ENCODE peak calls at places on chromosome 9, in five cellular contexts. One of them, this sample, is unnamed.
A peak's percentile ranks its signal among the peaks of the same experiment; 100 is the strongest.

GRCh38 chr9:37919166-37919955 is 15.4 kb upstream of the SLC25A51 start:
- DNase-seq in A549: no peak
- DNase-seq in IMR-90: no peak
- DNase-seq in stomach: no peak
- DNase-seq in tibial nerve: no peak
- DNase-seq in this sample: no peak

GRCh38 chr9:29422445-29422844 is 1849.2 kb upstream of the C9orf72 start:
- DNase-seq in stomach: no peak
- DNase-seq in IMR-90: no peak
- DNase-seq in tibial nerve: no peak
- DNase-seq in A549: no peak
- DNase-seq in this sample: no peak

GRCh38 chr9:92611621-92612275 is 58.2 kb downstream of the IPPK start:
- DNase-seq in IMR-90: no peak
- DNase-seq in A549: no peak
- DNase-seq in stomach: no peak
- DNase-seq in tibial nerve: no peak
- DNase-seq in this sample: peak; percentile 38

GRCh38 chr9:15824310-15824709 is 271.5 kb downstream of the CCDC171 start:
- DNase-seq in stomach: no peak
- DNase-seq in IMR-90: peak; percentile 21
- DNase-seq in A549: no peak
- DNase-seq in tibial nerve: no peak
- DNase-seq in this sample: no peak

GRCh38 chr9:20208156-20208555 is 414.1 kb downstream of the MLLT3 start:
- DNase-seq in IMR-90: no peak
- DNase-seq in A549: no peak
- DNase-seq in tibial nerve: no peak
- DNase-seq in stomach: no peak
- DNase-seq in this sample: no peak

GRCh38 chr9:135523521-135524129 is 2.4 kb downstream of the LCN1 start:
- DNase-seq in IMR-90: no peak
- DNase-seq in A549: no peak
- DNase-seq in tibial nerve: no peak
- DNase-seq in stomach: peak; percentile 13
- DNase-seq in this sample: no peak

GRCh38 chr9:96522371-96522770 is 72.4 kb downstream of the HABP4 start:
- DNase-seq in tibial nerve: no peak
- DNase-seq in stomach: no peak
- DNase-seq in A549: no peak
- DNase-seq in IMR-90: no peak
- DNase-seq in this sample: no peak

GRCh38 chr9:123609844-123610243 is 253.8 kb downstream of the CRB2 start:
- DNase-seq in stomach: no peak
- DNase-seq in A549: no peak
- DNase-seq in IMR-90: no peak
- DNase-seq in tibial nerve: no peak
- DNase-seq in this sample: no peak

GRCh38 chr9:92187989-92188714 is 72.9 kb upstream of the SPTLC1 start:
- DNase-seq in A549: no peak
- DNase-seq in IMR-90: no peak
- DNase-seq in tibial nerve: no peak
- DNase-seq in stomach: no peak
- DNase-seq in this sample: no peak

DNA sequence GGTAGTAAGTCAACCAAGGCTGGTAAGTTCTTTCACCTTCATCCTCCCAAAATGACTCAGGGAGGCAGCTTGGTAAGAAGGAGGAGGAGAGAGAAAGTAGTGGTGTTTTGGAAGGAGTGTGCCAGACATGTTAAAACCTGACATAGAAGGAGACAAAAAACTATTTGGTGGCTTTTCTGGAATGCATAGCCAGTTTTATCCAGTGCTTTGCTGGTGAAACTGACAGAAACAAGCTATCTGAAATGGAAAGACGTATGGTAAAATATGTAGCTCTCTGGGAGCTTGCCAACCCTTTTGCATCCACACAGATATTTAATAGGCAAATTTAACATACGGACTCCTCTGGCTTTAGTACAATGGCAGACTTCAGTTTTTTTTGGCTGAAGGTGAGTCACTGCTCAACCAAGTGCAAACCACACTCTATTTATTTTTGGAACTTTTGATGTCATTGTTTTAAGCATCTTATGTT is 45.4 kb downstream of the RAB14 start:
- DNase-seq in IMR-90: peak; percentile 90
- DNase-seq in stomach: no peak
- DNase-seq in tibial nerve: no peak
- DNase-seq in A549: no peak
- DNase-seq in this sample: no peak
- H3K4me1 ChIP-seq in IMR-90: no peaks in the 10 kb centered on the region
- H3K4me1 ChIP-seq in stomach: no peaks in the 10 kb centered on the region
- H3K4me1 ChIP-seq in tibial nerve: peaks cover 4% of the 10 kb centered on the region
- H3K4me1 ChIP-seq in A549: no peaks in the 10 kb centered on the region
- H3K4me1 ChIP-seq in this sample: no peaks in the 10 kb centered on the region

DNA sequence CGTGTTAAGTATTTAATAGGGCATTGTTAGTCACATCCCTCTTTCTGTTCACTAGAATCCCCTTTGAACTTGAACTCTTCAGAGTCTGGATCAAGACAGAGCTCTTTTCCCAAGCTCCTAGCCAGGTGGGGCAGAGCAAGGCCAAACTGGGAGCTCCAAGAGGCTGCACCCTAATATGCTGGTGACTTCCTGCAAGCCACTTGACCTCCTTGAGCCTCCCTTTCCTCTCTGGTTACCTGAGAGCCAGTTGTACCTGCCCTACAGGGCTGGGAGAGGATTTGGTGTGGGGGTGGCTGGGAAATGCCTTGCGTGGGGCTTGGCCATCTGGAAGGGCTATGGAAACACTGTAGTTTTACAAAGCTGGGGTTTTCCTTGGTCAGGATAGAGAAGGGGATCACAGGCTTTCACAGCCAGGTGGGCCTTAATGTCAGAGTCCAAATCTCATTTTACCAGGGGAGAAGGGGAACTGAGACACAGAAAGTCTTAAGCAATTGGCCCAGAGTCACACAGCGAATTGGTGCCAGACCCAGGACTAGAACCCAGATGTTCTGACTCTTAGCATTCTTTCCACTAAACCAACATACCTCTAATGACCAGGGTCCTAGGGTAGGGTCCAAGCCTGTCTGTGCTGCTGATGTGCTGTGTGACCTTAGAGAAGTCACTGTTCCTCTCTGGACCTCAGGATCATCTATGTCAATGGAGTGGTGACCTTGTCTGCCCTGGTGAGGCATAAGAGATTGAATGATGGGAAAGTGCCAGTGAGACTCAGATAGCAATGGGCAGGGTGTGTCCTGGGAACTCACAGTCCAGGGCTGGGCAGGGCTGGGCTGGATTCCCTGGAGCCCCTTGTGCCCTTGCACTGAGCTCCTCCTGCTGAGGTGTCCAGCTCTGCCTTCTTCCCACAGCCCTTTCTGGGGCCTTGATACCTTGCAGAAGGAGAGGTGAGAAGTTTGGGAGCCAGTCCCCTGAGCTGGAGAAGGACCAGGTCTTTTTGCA is 35.8 kb downstream of the GSN start:
- DNase-seq in A549: no peak
- DNase-seq in tibial nerve: no peak
- DNase-seq in stomach: no peak
- DNase-seq in IMR-90: no peak
- DNase-seq in this sample: no peak
- TF ChIP-seq POLR2A in A549: no peak
- TF ChIP-seq POLR2A in tibial nerve: no peak
- TF ChIP-seq POLR2A in stomach: no peak
- TF ChIP-seq POLR2A in IMR-90: no peak
- TF ChIP-seq POLR2A in this sample: no peak

DNA sequence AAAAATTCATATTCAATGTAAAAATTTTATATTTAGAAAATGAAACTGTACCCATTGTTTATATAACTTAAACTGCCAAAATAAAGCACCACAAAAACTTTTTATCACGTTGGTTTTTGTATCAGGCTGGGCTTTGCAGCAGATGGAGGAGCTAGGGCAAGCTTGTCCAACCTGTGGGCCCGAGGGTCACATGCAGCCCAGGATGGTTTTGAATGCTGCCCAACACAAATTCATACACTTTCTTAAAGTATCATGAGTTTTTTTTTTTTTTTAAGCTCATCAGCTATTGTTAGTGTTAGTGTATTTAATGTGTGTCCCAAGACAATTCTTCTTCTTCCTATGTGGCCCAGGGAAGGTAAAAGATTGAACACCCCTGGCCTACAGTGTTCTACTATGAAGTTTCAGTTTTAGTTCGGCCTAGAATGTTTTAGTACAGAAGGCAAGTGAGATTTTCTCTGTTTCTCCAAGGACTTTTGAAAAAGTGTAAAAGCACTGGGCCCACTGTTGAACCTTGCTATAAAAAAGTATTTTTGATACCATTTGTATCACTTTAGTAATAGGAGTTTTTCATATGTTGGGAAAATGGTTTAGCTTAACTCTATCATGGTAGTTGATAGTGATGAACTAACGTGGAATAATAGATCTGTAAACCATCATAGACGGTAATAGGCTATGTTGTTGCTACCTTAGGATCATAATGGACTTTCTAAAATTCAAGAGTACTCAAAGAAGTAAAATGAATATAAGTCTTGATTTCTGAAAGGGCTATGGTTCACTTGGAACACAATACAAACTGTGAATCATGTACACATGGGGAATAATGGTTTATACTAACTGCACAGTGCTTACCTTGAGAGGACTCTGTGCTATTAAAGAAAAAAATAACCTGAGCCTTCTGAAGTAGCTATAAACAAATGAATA is 2.9 kb downstream of the CDKN2A start:
- DNase-seq in IMR-90: no peak
- DNase-seq in A549: no peak
- DNase-seq in tibial nerve: no peak
- DNase-seq in stomach: no peak
- DNase-seq in this sample: no peak
- H3K4me1 ChIP-seq in IMR-90: peaks cover 11% of the 10 kb centered on the region
- H3K4me1 ChIP-seq in A549: no peaks in the 10 kb centered on the region
- H3K4me1 ChIP-seq in tibial nerve: peaks cover 25% of the 10 kb centered on the region
- H3K4me1 ChIP-seq in stomach: peaks cover 32% of the 10 kb centered on the region
- H3K4me1 ChIP-seq in this sample: no peaks in the 10 kb centered on the region

GRCh38 chr9:684055-684949 is 157.2 kb upstream of the DMRT1 start:
- DNase-seq in stomach: no peak
- DNase-seq in A549: no peak
- DNase-seq in tibial nerve: no peak
- DNase-seq in IMR-90: peak; percentile 81
- DNase-seq in this sample: no peak
- TF ChIP-seq POLR2A in stomach: no peak
- TF ChIP-seq POLR2A in A549: no peak
- TF ChIP-seq POLR2A in tibial nerve: no peak
- TF ChIP-seq POLR2A in IMR-90: no peak
- TF ChIP-seq POLR2A in this sample: no peak

This sample was measured in heart left ventricle.